ENCODE peak calls at places on chromosomes 3 and 15, in eight cellular contexts. F is CD8-positive, alpha-beta T cell; Q is NCI-H1694; I is cardiac fibroblast; N is fibroblast of pulmonary artery; E is OCI-LY7; B is NCI-H187 treated with DMSO at 0.1 percent for 48 hours; V is stimulated activated CD4-positive, alpha-beta T cell treated with anti-CD3 and anti-CD28 coated beads, Interleukin-4, amount 100 ng/mL, for 4 hours. Z is an unnamed sample.

GRCh38 chr3:133676336-133677118 is 14.8 kb upstream of the TOPBP1 start:
- DNase-seq in F (no peak), Q (no peak), I (no peak), N (no peak), E (no peak), B (no peak), V (no peak), Z (no peak)

GRCh38 chr15:67290319-67290718 is 35.7 kb downstream of the IQCH start:
- DNase-seq in F (no peak), Q (no peak), I (peak), N (peak), E (no peak), B (no peak), V (no peak), Z (peak)

GRCh38 chr3:52904552-52904951 is 7.2 kb upstream of the STIMATE start:
- DNase-seq in F (no peak), Q (no peak), I (no peak), N (no peak), E (no peak), B (no peak), V (no peak), Z (no peak)

GRCh38 chr3:122458992-122459391 is 43.1 kb upstream of the WDR5B start:
- DNase-seq in F (no peak), Q (no peak), I (peak), N (peak), E (peak), B (no peak), V (no peak), Z (peak)

GRCh38 chr15:81107889-81108288 is 26.2 kb upstream of the CFAP161 start:
- DNase-seq in F (no peak), Q (no peak), I (no peak), N (no peak), E (no peak), B (no peak), V (no peak), Z (no peak)

GRCh38 chr3:157493627-157494550 is 9.3 kb downstream of the VEPH1 start:
- DNase-seq in F (no peak), Q (peak), I (peak), N (peak), E (peak), B (no peak), V (no peak), Z (peak)

GRCh38 chr15:101384276-101384675 is 89.2 kb upstream of the SNRPA1 start:
- DNase-seq in F (no peak), Q (no peak), I (no peak), N (no peak), E (no peak), B (no peak), V (no peak), Z (no peak)

GRCh38 chr3:56976666-56977560 is 83.6 kb upstream of the SPATA12 start:
- DNase-seq in F (no peak), Q (peak), I (peak), N (peak), E (no peak), B (no peak), V (no peak), Z (peak)

GRCh38 chr3:138833908-138834358 is 795 bp downstream of the PIK3CB start:
- DNase-seq in F (peak), Q (no peak), I (peak), N (peak), E (no peak), B (no peak), V (peak), Z (no peak)

Z was measured in amniotic epithelial cell.